ENCODE peak calls at places on chromosomes 12 and 14, in seven cellular contexts. H is AG09319, D is RWPE1, N is neural progenitor cell, U is H9, E is left lung, L is fibroblast of the aortic adventitia. C is an unnamed sample.

GRCh38 chr12:113407931-113408585 is 4.4 kb upstream of the SDS start:
- DNase-seq in L (peak), E (no peak), H (no peak), N (no peak), D (no peak), U (no peak), C (no peak)

GRCh38 chr14:50678163-50678562 is 10.1 kb upstream of the SAV1 start:
- DNase-seq in L (no peak), H (no peak), U (no peak), N (no peak), D (no peak), E (no peak), C (no peak)

GRCh38 chr12:93848453-93849120 is 171.4 kb downstream of the CRADD start:
- DNase-seq in H (no peak), N (no peak), U (no peak), L (no peak), D (no peak), E (peak), C (no peak)

GRCh38 chr14:99568567-99569560 is 35.1 kb downstream of the CCDC85C start:
- DNase-seq in U (no peak), E (no peak), D (no peak), L (peak), N (no peak), H (no peak), C (peak)

GRCh38 chr12:48995061-48995879 is 3.9 kb downstream of the DDN start:
- DNase-seq in H (no peak), N (peak), U (peak), D (peak), E (peak), L (peak), C (peak)

GRCh38 chr14:70188608-70189540 is at the start of gene SLC8A3:
- DNase-seq in N (peak), D (peak), E (peak), L (peak), U (peak), H (peak), C (peak)

GRCh38 chr12:78802593-78802992 is 62.0 kb upstream of the SYT1 start:
- DNase-seq in N (no peak), L (peak), U (no peak), E (no peak), H (peak), D (peak), C (no peak)

GRCh38 chr12:111270773-111271172 is 98.1 kb downstream of the PHETA1 start:
- DNase-seq in D (peak), U (no peak), N (no peak), L (no peak), H (no peak), E (no peak), C (no peak)

GRCh38 chr12:8045952-8046944 is 13.7 kb downstream of the FOXJ2 start:
- DNase-seq in U (peak), H (peak), L (peak), E (peak), N (peak), D (peak), C (peak)

DNA sequence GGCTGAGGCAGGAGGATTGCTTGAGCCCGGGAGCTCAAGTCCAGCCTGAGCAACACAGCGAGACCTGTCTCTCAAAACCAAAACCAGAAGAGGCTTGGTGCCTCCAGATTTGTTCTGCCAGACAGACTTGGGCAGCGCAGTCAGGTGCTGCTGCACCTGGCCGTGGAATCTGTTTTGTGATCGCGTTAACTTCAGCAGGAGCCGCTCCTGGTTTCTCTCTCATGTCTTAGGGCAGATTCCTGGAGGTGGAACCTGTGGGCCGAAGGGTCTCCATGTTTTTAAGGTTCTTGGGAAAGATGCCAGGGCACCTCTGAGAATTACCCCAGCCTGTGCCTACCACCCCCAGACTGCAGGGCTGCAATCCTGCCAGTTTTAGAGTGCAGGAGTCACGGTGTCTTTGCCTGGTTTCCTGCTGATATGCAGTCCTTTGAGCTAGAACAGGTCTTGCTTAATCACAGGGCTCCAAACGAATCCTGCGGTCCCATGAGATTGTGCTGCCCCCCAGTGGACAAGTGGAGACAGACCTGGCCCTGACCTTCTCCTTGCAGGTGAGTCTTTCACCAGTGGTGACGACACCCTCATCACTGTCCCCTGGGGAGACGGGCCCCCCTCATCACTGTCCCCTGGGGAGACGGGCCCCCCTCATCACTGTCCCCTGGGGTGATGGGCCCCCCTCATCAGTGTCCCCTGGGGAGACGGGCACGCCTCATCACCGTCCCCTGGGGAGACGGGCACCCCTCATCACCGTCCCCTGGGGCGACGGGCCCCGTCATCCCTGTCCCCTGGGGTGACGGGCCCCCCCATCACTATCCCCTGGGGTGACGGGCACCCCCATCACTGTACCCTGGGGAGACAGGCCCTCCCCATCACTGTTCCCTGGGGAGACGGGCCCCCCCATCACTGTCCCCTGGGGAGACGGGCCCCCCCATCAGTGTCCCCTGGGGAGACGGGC is 37.6 kb downstream of the PACS2 start:
- DNase-seq in E (peak), L (peak), D (peak), U (peak), H (peak), N (peak), C (peak)
- TF ChIP-seq CTCF in E (peak), L (peak), D (peak), U (peak), H (peak), N (peak), C (peak)

GRCh38 chr12:53380797-53381738 is 1.1 kb downstream of the SP1 start:
- DNase-seq in E (no peak), D (no peak), N (peak), L (peak), U (peak), H (no peak), C (no peak)

GRCh38 chr12:53383258-53383657 is 3.3 kb downstream of the SP1 start:
- DNase-seq in E (no peak), U (no peak), D (no peak), N (no peak), L (no peak), H (no peak), C (no peak)

GRCh38 chr12:53379389-53380103 is 430 bp upstream of the SP1 start:
- DNase-seq in U (peak), E (peak), N (peak), L (peak), D (peak), H (peak), C (peak)

GRCh38 chr12:53380104-53380796 is at the start of gene SP1:
- DNase-seq in N (peak), E (peak), U (peak), D (peak), L (peak), H (peak), C (peak)

DNA sequence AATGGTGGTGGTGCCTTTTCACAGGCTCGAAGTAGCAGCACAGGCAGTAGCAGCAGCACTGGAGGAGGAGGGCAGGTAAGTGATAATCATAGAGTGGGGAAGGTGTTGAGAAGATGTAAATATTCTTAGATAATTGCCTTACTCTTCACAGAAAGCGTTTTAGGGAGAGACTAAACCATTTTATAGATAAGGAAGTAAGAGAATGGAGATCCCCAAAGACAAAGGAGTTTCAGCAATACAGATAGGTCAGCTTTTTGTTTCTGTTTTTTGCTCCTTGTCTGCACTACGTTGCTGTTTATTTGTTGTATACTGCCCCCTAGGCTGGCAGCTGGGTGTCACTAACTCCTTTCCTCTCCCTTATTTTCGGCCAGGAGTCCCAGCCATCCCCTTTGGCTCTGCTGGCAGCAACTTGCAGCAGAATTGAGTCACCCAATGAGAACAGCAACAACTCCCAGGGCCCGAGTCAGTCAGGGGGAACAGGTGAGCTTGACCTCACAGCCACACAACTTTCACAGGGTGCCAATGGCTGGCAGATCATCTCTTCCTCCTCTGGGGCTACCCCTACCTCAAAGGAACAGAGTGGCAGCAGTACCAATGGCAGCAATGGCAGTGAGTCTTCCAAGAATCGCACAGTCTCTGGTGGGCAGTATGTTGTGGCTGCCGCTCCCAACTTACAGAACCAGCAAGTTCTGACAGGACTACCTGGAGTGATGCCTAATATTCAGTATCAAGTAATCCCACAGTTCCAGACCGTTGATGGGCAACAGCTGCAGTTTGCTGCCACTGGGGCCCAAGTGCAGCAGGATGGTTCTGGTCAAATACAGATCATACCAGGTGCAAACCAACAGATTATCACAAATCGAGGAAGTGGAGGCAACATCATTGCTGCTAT is 2.0 kb downstream of the SP1 start:
- DNase-seq in E (no peak), L (peak), D (peak), U (peak), H (peak), N (peak), C (peak)
- TF ChIP-seq CTCF in E (peak), L (peak), D (peak), U (peak), H (peak), N (peak), C (peak)

GRCh38 chr12:125533434-125534029 is 468.3 kb downstream of the AACS start:
- DNase-seq in H (no peak), D (peak), U (peak), N (peak), L (peak), E (peak), C (peak)
- TF ChIP-seq CTCF in H (peak), D (peak), U (peak), N (peak), L (peak), E (peak), C (peak)

DNA sequence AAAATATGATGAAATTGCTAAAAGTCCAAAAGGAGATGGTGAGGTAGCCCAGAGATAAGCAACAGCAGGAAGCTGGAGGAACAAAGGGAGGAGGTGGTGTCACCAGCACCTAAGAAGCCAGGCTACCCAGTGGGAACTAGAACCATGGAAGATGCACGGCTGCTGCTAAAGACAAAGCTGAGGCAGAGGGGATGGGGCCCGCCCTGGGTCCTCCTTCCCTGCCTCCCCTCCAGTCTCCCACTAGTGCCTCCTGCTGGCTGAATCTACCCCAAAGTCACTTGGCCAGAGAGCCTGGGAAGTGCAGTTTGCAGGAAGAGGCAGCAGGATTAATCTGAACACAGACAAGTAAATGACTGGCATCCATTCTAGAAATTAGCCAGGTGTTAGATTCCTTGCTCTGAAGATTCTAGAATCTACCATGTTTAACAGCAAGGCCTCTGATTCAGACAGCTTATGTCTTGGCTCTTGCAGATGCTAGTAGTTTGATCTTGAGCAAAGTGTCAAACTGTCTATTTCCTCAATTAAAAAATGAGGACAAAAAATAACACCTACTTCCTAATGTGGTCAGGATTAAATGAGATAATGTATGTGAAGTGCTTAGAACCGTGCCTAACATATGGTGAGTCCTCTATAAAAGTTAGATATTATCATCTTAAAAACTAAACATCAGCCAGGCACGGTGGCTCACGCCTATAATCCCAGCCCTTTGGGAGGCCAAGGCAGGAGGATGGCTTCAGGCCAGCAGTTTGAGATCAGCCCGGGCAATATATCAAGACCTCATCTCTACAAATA is 5.9 kb upstream of the LRP10 start:
- DNase-seq in H (no peak), U (peak), N (peak), E (no peak), L (no peak), D (no peak), C (no peak)
- TF ChIP-seq CTCF in H (peak), U (peak), N (peak), E (no peak), L (peak), D (no peak), C (no peak)

GRCh38 chr12:31588976-31589375 is 2.0 kb downstream of the DENND5B start:
- DNase-seq in L (peak), N (no peak), H (no peak), D (peak), E (no peak), U (no peak), C (no peak)

GRCh38 chr12:31591308-31591901 is 469 bp upstream of the DENND5B start:
- DNase-seq in N (peak), U (peak), E (no peak), H (no peak), D (peak), L (peak), C (no peak)

GRCh38 chr12:31590730-31591307 is at the start of gene DENND5B:
- DNase-seq in E (peak), U (peak), N (peak), L (peak), D (peak), H (no peak), C (peak)

GRCh38 chr12:31589582-31589895 is 1.4 kb downstream of the DENND5B start:
- DNase-seq in E (peak), D (no peak), H (no peak), N (peak), L (no peak), U (no peak), C (no peak)

DNA sequence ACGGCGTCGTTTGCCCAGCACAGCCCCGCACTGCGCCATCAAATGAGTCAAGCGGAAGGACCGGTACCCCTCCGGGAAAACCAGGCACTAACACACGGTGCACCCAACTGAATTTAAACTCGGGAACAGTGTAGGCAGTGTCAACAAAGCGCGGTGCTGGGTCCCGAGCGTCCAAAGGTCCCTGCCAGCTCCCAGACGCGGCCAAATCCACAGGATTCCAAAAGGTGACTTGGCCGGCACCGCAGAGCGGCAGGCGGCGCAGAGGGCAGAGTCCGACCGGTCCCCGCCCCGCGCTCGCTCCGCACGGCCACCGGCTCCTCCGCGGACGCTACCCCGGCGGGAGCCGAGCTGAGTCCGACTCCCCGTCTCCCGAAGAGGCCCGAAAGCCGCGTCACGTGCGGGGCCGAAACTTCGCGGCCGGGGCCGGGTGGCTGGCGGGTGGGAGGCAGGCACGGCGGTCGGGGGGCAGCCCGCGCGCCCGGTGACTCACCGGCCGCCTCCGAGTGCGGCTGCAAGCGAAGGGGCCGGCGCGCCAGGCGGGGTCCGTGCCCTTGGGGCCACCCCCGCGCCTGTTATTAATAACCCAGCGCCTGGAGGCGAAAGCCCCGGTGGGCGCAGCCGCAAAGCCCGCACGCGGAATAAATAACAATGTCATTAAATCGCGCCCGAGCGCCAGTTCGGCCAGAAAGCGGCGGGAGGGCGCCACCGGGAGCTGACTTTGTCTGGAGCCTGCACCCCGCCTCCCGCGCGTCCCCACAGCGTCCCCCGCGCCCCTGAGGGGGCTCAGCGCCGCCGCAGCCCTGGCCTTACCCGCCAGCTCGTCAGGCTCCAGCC is 823 bp downstream of the DENND5B start:
- DNase-seq in H (no peak), U (peak), L (peak), D (peak), E (peak), N (peak), C (peak)
- TF ChIP-seq CTCF in H (no peak), U (peak), L (no peak), D (peak), E (no peak), N (no peak), C (no peak)